ENCODE peak calls at places on chromosomes 11 and 22, in nine cellular contexts. B is activated T-cell treated with anti-CD3 and anti-CD28 coated beads, Interleukin-2, amount 50 U/mL, for 1 hour; C is WERI-Rb-1; E is posterior cingulate gyrus; K is HFFc6; N is HCEC 1CT; V is NCI-H1417; Z is CD4-positive, CD25-positive, alpha-beta regulatory T cell; X is fibroblast of mammary gland. U is an unnamed sample.
A peak's percentile ranks its signal among the peaks of the same experiment; 100 is the strongest.

GRCh38 chr11:47099213-47099917 is 77.3 kb downstream of the ARFGAP2 start:
- DNase-seq in B (no peak), X (peak; percentile 25), N (no peak), V (no peak), K (no peak), Z (no peak), C (no peak), E (no peak), U (no peak)

GRCh38 chr11:64888761-64889511 is 10.5 kb upstream of the EHD1 start:
- DNase-seq in V (no peak), N (no peak), C (no peak), B (no peak), Z (no peak), K (no peak), E (no peak), X (no peak), U (no peak)

GRCh38 chr22:25746012-25746373 is 4.0 kb downstream of the MYO18B start:
- DNase-seq in K (no peak), B (no peak), X (peak; percentile 82), E (no peak), C (no peak), Z (peak; percentile 59), N (no peak), V (no peak), U (no peak)

GRCh38 chr22:39577361-39577760 is 6.8 kb downstream of the CACNA1I start:
- DNase-seq in V (no peak), Z (no peak), B (no peak), C (no peak), X (no peak), E (no peak), N (no peak), K (no peak), U (no peak)

GRCh38 chr11:64713031-64713780 is 9.8 kb downstream of the NRXN2 start:
- DNase-seq in E (no peak), V (no peak), B (no peak), K (no peak), N (no peak), C (peak; percentile 72), Z (no peak), X (peak; percentile 21), U (no peak)

GRCh38 chr11:123630126-123630531 is 24.3 kb downstream of the SCN3B start:
- DNase-seq in Z (no peak), B (no peak), K (no peak), E (no peak), N (no peak), V (no peak), C (peak; percentile 41), X (no peak), U (no peak)

GRCh38 chr11:27353593-27354358 is 9.2 kb downstream of the CCDC34 start:
- DNase-seq in X (peak; percentile 70), E (no peak), B (no peak), Z (no peak), C (no peak), N (peak; percentile 77), K (peak; percentile 36), V (no peak), U (no peak)

GRCh38 chr22:39244496-39245129 is at the start of gene PDGFB:
- DNase-seq in Z (no peak), E (peak; percentile 81), N (no peak), X (no peak), V (no peak), K (no peak), C (no peak), B (no peak), U (peak; percentile 72)

GRCh38 chr22:31275576-31275975 is 16.7 kb downstream of the PIK3IP1 start:
- DNase-seq in B (no peak), Z (no peak), E (no peak), K (no peak), N (no peak), X (no peak), C (no peak), V (no peak), U (no peak)

GRCh38 chr22:37627545-37627944 is 11.9 kb upstream of the SH3BP1 start:
- DNase-seq in K (no peak), V (no peak), B (peak; percentile 55), C (no peak), N (no peak), X (no peak), Z (peak; percentile 86), E (peak; percentile 86), U (no peak)

GRCh38 chr11:62732830-62733229 is 4.5 kb downstream of the TTC9C start:
- DNase-seq in K (no peak), C (no peak), E (no peak), X (peak; percentile 72), V (no peak), Z (peak; percentile 60), B (no peak), N (peak; percentile 38), U (peak; percentile 41)

GRCh38 chr11:64156235-64157011 is 9.5 kb downstream of the MACROD1 start:
- DNase-seq in B (no peak), Z (no peak), N (no peak), E (peak; percentile 85), V (no peak), C (peak; percentile 92), K (no peak), X (no peak), U (no peak)

GRCh38 chr22:36586852-36587251 is 57.9 kb upstream of the EIF3D start:
- DNase-seq in C (no peak), V (no peak), X (no peak), Z (no peak), N (no peak), K (no peak), B (no peak), E (no peak), U (no peak)

GRCh38 chr22:36306227-36306626 is 53.3 kb downstream of the APOL1 start:
- DNase-seq in N (no peak), B (no peak), C (no peak), E (no peak), K (no peak), V (no peak), Z (no peak), X (no peak), U (no peak)

GRCh38 chr11:132439711-132440300 is 1069.4 kb downstream of the NTM start:
- DNase-seq in E (no peak), K (peak; percentile 5), C (no peak), N (no peak), X (no peak), B (no peak), Z (no peak), V (no peak), U (no peak)

GRCh38 chr11:115503083-115503885 is 931 bp downstream of the CADM1 start:
- DNase-seq in C (peak; percentile 72), X (no peak), Z (no peak), K (no peak), E (peak; percentile 95), B (peak; percentile 21), N (no peak), V (peak; percentile 71), U (peak; percentile 76)

GRCh38 chr22:43263645-43264514 is 76.9 kb upstream of the TTLL12 start:
- DNase-seq in B (peak; percentile 78), E (no peak), Z (peak; percentile 88), N (no peak), X (peak; percentile 55), V (no peak), C (no peak), K (peak; percentile 6), U (no peak)

GRCh38 chr22:20102203-20102780 is 13.6 kb upstream of the RANBP1 start:
- DNase-seq in Z (no peak), E (peak; percentile 23), N (no peak), X (no peak), C (no peak), B (no peak), V (no peak), K (no peak), U (no peak)

GRCh38 chr11:134041791-134042696 is 26.8 kb upstream of the JAM3 start:
- DNase-seq in N (no peak), E (no peak), B (no peak), K (no peak), C (peak; percentile 53), V (no peak), Z (no peak), X (no peak), U (no peak)

GRCh38 chr11:69234171-69234570 is 59.8 kb upstream of the MYEOV start:
- DNase-seq in C (no peak), V (no peak), K (no peak), Z (no peak), B (no peak), X (no peak), E (no peak), N (no peak), U (no peak)

U was measured in cerebellum.